ENCODE peak calls at places on chromosomes 3 and 15, in six cellular contexts. Y is dorsolateral prefrontal cortex; D is stimulated activated effector memory CD8-positive, alpha-beta T cell treated with anti-CD3 and anti-CD28 coated beads, Interleukin-12 subunit alpha, Interleukin-12 subunit beta, amount 100 ng/mL, for 72 hours; R is kidney tubule cell; L is left ventricle myocardium superior; C is lower lobe of right lung. G is an unnamed sample.

GRCh38 chr15:57377478-57377847 is 1.2 kb downstream of the CGNL1 start:
- DNase-seq in Y (no peak), D (no peak), R (peak; percentile 57), L (no peak), C (no peak), G (no peak)

GRCh38 chr3:32614956-32615355 is 44.3 kb upstream of the DYNC1LI1 start:
- DNase-seq in Y (no peak), D (no peak), R (peak; percentile 21), L (no peak), C (no peak), G (no peak)

GRCh38 chr3:10198761-10199688 is 34.3 kb downstream of the IRAK2 start:
- DNase-seq in Y (no peak), D (peak; percentile 79), R (peak; percentile 97), L (no peak), C (no peak), G (no peak)

GRCh38 chr3:188468196-188468595 is 314.2 kb downstream of the LPP start:
- DNase-seq in Y (no peak), D (no peak), R (no peak), L (no peak), C (no peak), G (no peak)

GRCh38 chr15:57458255-57458850 is 82.0 kb downstream of the CGNL1 start:
- DNase-seq in Y (no peak), D (no peak), R (no peak), L (no peak), C (no peak), G (no peak)

GRCh38 chr3:78801923-78802587 is 965.7 kb downstream of the ROBO1 start:
- DNase-seq in Y (no peak), D (no peak), R (no peak), L (no peak), C (no peak), G (no peak)

GRCh38 chr3:134627831-134628230 is 23.0 kb downstream of the KY start:
- DNase-seq in Y (no peak), D (no peak), R (peak; percentile 91), L (no peak), C (no peak), G (peak; percentile 3)

GRCh38 chr15:32029409-32029861 is 880 bp upstream of the CHRNA7 start:
- DNase-seq in Y (peak; percentile 48), D (no peak), R (peak; percentile 14), L (peak; percentile 38), C (peak; percentile 47), G (peak; percentile 36)

GRCh38 chr3:50390523-50391177 is 31.3 kb upstream of the TMEM115 start:
- DNase-seq in Y (no peak), D (no peak), R (peak; percentile 9), L (peak; percentile 88), C (peak; percentile 68), G (no peak)

GRCh38 chr15:39666671-39667070 is 85.8 kb downstream of the THBS1 start:
- DNase-seq in Y (no peak), D (no peak), R (peak; percentile 49), L (no peak), C (no peak), G (no peak)

GRCh38 chr3:107065094-107065861 is 312.0 kb upstream of the CCDC54 start:
- DNase-seq in Y (no peak), D (no peak), R (peak; percentile 4), L (peak; percentile 28), C (no peak), G (no peak)

GRCh38 chr3:136070334-136070733 is 104.8 kb downstream of the PPP2R3A start:
- DNase-seq in Y (no peak), D (no peak), R (peak; percentile 87), L (no peak), C (no peak), G (no peak)

GRCh38 chr15:58559904-58560588 is 128.3 kb downstream of the LIPC start:
- DNase-seq in Y (no peak), D (no peak), R (no peak), L (no peak), C (no peak), G (no peak)

GRCh38 chr3:90062631-90063200 is 955.3 kb downstream of the EPHA3 start:
- DNase-seq in Y (no peak), D (no peak), R (no peak), L (no peak), C (no peak), G (no peak)